ENCODE peak calls at places on chromosome 16, in six cellular contexts. N is stomach; Q is stimulated activated CD4-positive, alpha-beta T cell treated with anti-CD3 and anti-CD28 coated beads, Interleukin-4, amount 100 ng/mL, for 24 hours; F is OCI-M1; V is stimulated activated CD8-positive, alpha-beta memory T cell treated with anti-CD3 and anti-CD28 coated beads, Interleukin-7, amount 100 ng/mL, for 1 hour; L is NCI-H524 treated with DMSO at 0.1 percent for 48 hours. U is an unnamed sample.
A peak's percentile ranks its signal among the peaks of the same experiment; 100 is the strongest.

GRCh38 chr16:75497558-75497957 is 2.3 kb upstream of the CHST6 start:
- DNase-seq in N (no peak), L (no peak), F (no peak), V (no peak), Q (no peak), U (no peak)

GRCh38 chr16:47565454-47565853 is 104.3 kb downstream of the PHKB start:
- DNase-seq in V (no peak), Q (peak; percentile 14), F (peak; percentile 36), L (no peak), N (no peak), U (peak; percentile 11)

GRCh38 chr16:64304376-64304775 is 817.5 kb downstream of the CDH11 start:
- DNase-seq in L (no peak), N (no peak), F (no peak), V (no peak), Q (no peak), U (no peak)

GRCh38 chr16:65842067-65842466 is 524.4 kb upstream of the CDH5 start:
- DNase-seq in V (no peak), N (no peak), L (no peak), Q (no peak), F (no peak), U (no peak)

GRCh38 chr16:21619765-21620462 is 20.5 kb downstream of the METTL9 start:
- DNase-seq in L (no peak), N (no peak), Q (no peak), V (no peak), F (peak; percentile 49), U (no peak)

GRCh38 chr16:30927789-30928378 is 4.5 kb downstream of the FBXL19 start:
- DNase-seq in N (no peak), F (peak; percentile 47), V (no peak), Q (peak; percentile 55), L (peak; percentile 71), U (no peak)

GRCh38 chr16:1030381-1030901 is 42.1 kb upstream of the SSTR5 start:
- DNase-seq in V (no peak), N (no peak), F (no peak), L (no peak), Q (no peak), U (no peak)

GRCh38 chr16:12470311-12471229 is 333.1 kb downstream of the CPPED1 start:
- DNase-seq in L (no peak), N (no peak), Q (no peak), V (no peak), F (no peak), U (no peak)

GRCh38 chr16:81778861-81779539 is at the start of gene PLCG2:
- DNase-seq in V (peak; percentile 45), N (peak; percentile 82), L (no peak), Q (peak; percentile 60), F (peak; percentile 91), U (peak; percentile 68)

GRCh38 chr16:86882586-86883280 is 304.4 kb downstream of the FOXL1 start:
- DNase-seq in L (no peak), V (no peak), Q (no peak), N (no peak), F (no peak), U (no peak)

GRCh38 chr16:86500708-86501510 is 9.4 kb upstream of the FOXF1 start:
- DNase-seq in F (no peak), Q (no peak), L (no peak), N (no peak), V (no peak), U (no peak)

GRCh38 chr16:10502766-10503165 is 77.6 kb downstream of the EMP2 start:
- DNase-seq in L (no peak), N (no peak), Q (no peak), V (no peak), F (no peak), U (no peak)

GRCh38 chr16:87692756-87693155 is 73.0 kb downstream of the KLHDC4 start:
- DNase-seq in F (no peak), N (no peak), V (no peak), Q (no peak), L (no peak), U (no peak)